ENCODE peak calls at places on chromosomes 1 and 21, in five cellular contexts. One of them, this sample, is unnamed.

GRCh38 chr1:194341587-194341986 is 1155.2 kb upstream of the B3GALT2 start:
- DNase-seq in psoas muscle: no peak
- DNase-seq in SJSA1: no peak
- DNase-seq in breast epithelium: no peak
- DNase-seq in epithelial cell of esophagus: no peak
- DNase-seq in this sample: no peak

GRCh38 chr1:42877380-42877779 is 31.0 kb downstream of the ZNF691 start:
- DNase-seq in psoas muscle: no peak
- DNase-seq in SJSA1: no peak
- DNase-seq in breast epithelium: no peak
- DNase-seq in epithelial cell of esophagus: no peak
- DNase-seq in this sample: no peak

GRCh38 chr1:157045251-157046218 is at the start of gene ARHGEF11:
- DNase-seq in psoas muscle: peak; percentile 95
- DNase-seq in SJSA1: peak; percentile 94
- DNase-seq in breast epithelium: peak; percentile 79
- DNase-seq in epithelial cell of esophagus: peak; percentile 86
- DNase-seq in this sample: peak; percentile 89

GRCh38 chr1:938711-939504 is 15.2 kb downstream of the SAMD11 start:
- DNase-seq in psoas muscle: no peak
- DNase-seq in SJSA1: no peak
- DNase-seq in breast epithelium: no peak
- DNase-seq in epithelial cell of esophagus: no peak
- DNase-seq in this sample: no peak

GRCh38 chr1:166383137-166383536 is 216.3 kb upstream of the FAM78B start:
- DNase-seq in psoas muscle: no peak
- DNase-seq in SJSA1: no peak
- DNase-seq in breast epithelium: no peak
- DNase-seq in epithelial cell of esophagus: no peak
- DNase-seq in this sample: peak; percentile 54

GRCh38 chr1:238660849-238661248 is 725.5 kb upstream of the CHRM3 start:
- DNase-seq in psoas muscle: no peak
- DNase-seq in SJSA1: no peak
- DNase-seq in breast epithelium: no peak
- DNase-seq in epithelial cell of esophagus: no peak
- DNase-seq in this sample: no peak

GRCh38 chr1:9013824-9014223 is 12.4 kb downstream of the SLC2A7 start:
- DNase-seq in psoas muscle: no peak
- DNase-seq in SJSA1: no peak
- DNase-seq in breast epithelium: no peak
- DNase-seq in epithelial cell of esophagus: no peak
- DNase-seq in this sample: no peak

GRCh38 chr1:226129230-226129629 is 57.3 kb downstream of the ACBD3 start:
- DNase-seq in psoas muscle: no peak
- DNase-seq in SJSA1: no peak
- DNase-seq in breast epithelium: no peak
- DNase-seq in epithelial cell of esophagus: no peak
- DNase-seq in this sample: no peak

GRCh38 chr1:40143891-40144575 is 17.2 kb upstream of the RLF start:
- DNase-seq in psoas muscle: no peak
- DNase-seq in SJSA1: peak; percentile 59
- DNase-seq in breast epithelium: peak; percentile 31
- DNase-seq in epithelial cell of esophagus: peak; percentile 74
- DNase-seq in this sample: peak; percentile 87

GRCh38 chr1:10378071-10378841 is 20.6 kb upstream of the PGD start:
- DNase-seq in psoas muscle: peak; percentile 53
- DNase-seq in SJSA1: no peak
- DNase-seq in breast epithelium: peak; percentile 62
- DNase-seq in epithelial cell of esophagus: peak; percentile 92
- DNase-seq in this sample: no peak

GRCh38 chr21:43287974-43288755 is 119.4 kb downstream of the CRYAA start:
- DNase-seq in psoas muscle: peak; percentile 11
- DNase-seq in SJSA1: no peak
- DNase-seq in breast epithelium: no peak
- DNase-seq in epithelial cell of esophagus: no peak
- DNase-seq in this sample: no peak

GRCh38 chr21:38913120-38913975 is 107.6 kb downstream of the ETS2 start:
- DNase-seq in psoas muscle: peak; percentile 83
- DNase-seq in SJSA1: peak; percentile 68
- DNase-seq in breast epithelium: peak; percentile 89
- DNase-seq in epithelial cell of esophagus: peak; percentile 86
- DNase-seq in this sample: no peak

GRCh38 chr21:46116189-46116845 is 18.4 kb downstream of the COL6A2 start:
- DNase-seq in psoas muscle: no peak
- DNase-seq in SJSA1: peak; percentile 41
- DNase-seq in breast epithelium: no peak
- DNase-seq in epithelial cell of esophagus: no peak
- DNase-seq in this sample: no peak

GRCh38 chr1:43530483-43531452 is at the start of gene PTPRF:
- DNase-seq in psoas muscle: peak; percentile 62
- DNase-seq in SJSA1: peak; percentile 57
- DNase-seq in breast epithelium: no peak
- DNase-seq in epithelial cell of esophagus: peak; percentile 62
- DNase-seq in this sample: peak; percentile 47

GRCh38 chr1:247493106-247493505 is 35.2 kb upstream of the OR2B11 start:
- DNase-seq in psoas muscle: no peak
- DNase-seq in SJSA1: no peak
- DNase-seq in breast epithelium: no peak
- DNase-seq in epithelial cell of esophagus: no peak
- DNase-seq in this sample: no peak

GRCh38 chr1:53163291-53163768 is 20.9 kb upstream of the SLC1A7 start:
- DNase-seq in psoas muscle: no peak
- DNase-seq in SJSA1: no peak
- DNase-seq in breast epithelium: no peak
- DNase-seq in epithelial cell of esophagus: no peak
- DNase-seq in this sample: peak; percentile 23

GRCh38 chr1:197920345-197921117 is 3.4 kb downstream of the LHX9 start:
- DNase-seq in psoas muscle: no peak
- DNase-seq in SJSA1: no peak
- DNase-seq in breast epithelium: no peak
- DNase-seq in epithelial cell of esophagus: no peak
- DNase-seq in this sample: no peak

DNA sequence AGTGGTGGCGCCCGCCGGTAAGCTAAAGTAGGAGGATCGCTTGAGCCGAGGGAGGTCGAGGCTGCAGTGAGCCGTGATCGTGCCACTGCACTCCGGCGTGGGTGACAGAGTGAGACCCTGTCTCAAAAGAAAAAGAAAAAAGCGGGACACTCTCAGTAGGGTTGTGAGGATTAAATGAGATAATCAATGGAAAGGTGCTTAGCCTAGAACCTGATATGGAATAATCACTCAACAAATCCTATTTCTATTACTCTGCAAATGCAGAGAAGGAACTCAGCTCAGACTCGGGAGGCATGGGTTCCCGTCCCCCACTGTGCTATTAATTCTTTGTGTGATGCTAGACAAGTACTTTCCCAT is 541 bp upstream of the LUZP1 start:
- DNase-seq in psoas muscle: no peak
- DNase-seq in SJSA1: no peak
- DNase-seq in breast epithelium: no peak
- DNase-seq in epithelial cell of esophagus: no peak
- DNase-seq in this sample: no peak
- H3K4me3 ChIP-seq in psoas muscle: peak overlapping the region; percentile 92
- H3K4me3 ChIP-seq in SJSA1: no peak overlapping the region
- H3K4me3 ChIP-seq in breast epithelium: peak overlapping the region; percentile 65
- H3K4me3 ChIP-seq in epithelial cell of esophagus: peak overlapping the region; percentile 95
- H3K4me3 ChIP-seq in this sample: peak overlapping the region; percentile 80

GRCh38 chr1:46131093-46131492 is 1.3 kb downstream of the PIK3R3 start:
- DNase-seq in psoas muscle: no peak
- DNase-seq in SJSA1: no peak
- DNase-seq in breast epithelium: no peak
- DNase-seq in epithelial cell of esophagus: peak; percentile 10
- DNase-seq in this sample: no peak
- H3K4me3 ChIP-seq in psoas muscle: peak overlapping the region; percentile 80
- H3K4me3 ChIP-seq in SJSA1: peak overlapping the region; percentile 50
- H3K4me3 ChIP-seq in breast epithelium: peak overlapping the region; percentile 65
- H3K4me3 ChIP-seq in epithelial cell of esophagus: peak overlapping the region; percentile 78
- H3K4me3 ChIP-seq in this sample: peak overlapping the region; percentile 71

GRCh38 chr1:84164156-84164555 is 20.1 kb downstream of the PRKACB start:
- DNase-seq in psoas muscle: no peak
- DNase-seq in SJSA1: no peak
- DNase-seq in breast epithelium: no peak
- DNase-seq in epithelial cell of esophagus: no peak
- DNase-seq in this sample: no peak

GRCh38 chr1:84165566-84165965 is 21.5 kb downstream of the PRKACB start:
- DNase-seq in psoas muscle: no peak
- DNase-seq in SJSA1: no peak
- DNase-seq in breast epithelium: no peak
- DNase-seq in epithelial cell of esophagus: no peak
- DNase-seq in this sample: no peak

GRCh38 chr1:84166797-84167196 is 22.7 kb downstream of the PRKACB start:
- DNase-seq in psoas muscle: no peak
- DNase-seq in SJSA1: no peak
- DNase-seq in breast epithelium: no peak
- DNase-seq in epithelial cell of esophagus: no peak
- DNase-seq in this sample: no peak

GRCh38 chr1:84163123-84164038 is 19.3 kb downstream of the PRKACB start:
- DNase-seq in psoas muscle: no peak
- DNase-seq in SJSA1: no peak
- DNase-seq in breast epithelium: no peak
- DNase-seq in epithelial cell of esophagus: no peak
- DNase-seq in this sample: no peak

GRCh38 chr1:84164567-84165021 is 20.5 kb downstream of the PRKACB start:
- DNase-seq in psoas muscle: no peak
- DNase-seq in SJSA1: no peak
- DNase-seq in breast epithelium: no peak
- DNase-seq in epithelial cell of esophagus: no peak
- DNase-seq in this sample: no peak
- H3K4me3 ChIP-seq in psoas muscle: peak overlapping the region; percentile 23
- H3K4me3 ChIP-seq in SJSA1: no peak overlapping the region
- H3K4me3 ChIP-seq in breast epithelium: no peak overlapping the region
- H3K4me3 ChIP-seq in epithelial cell of esophagus: no peak overlapping the region
- H3K4me3 ChIP-seq in this sample: no peak overlapping the region

DNA sequence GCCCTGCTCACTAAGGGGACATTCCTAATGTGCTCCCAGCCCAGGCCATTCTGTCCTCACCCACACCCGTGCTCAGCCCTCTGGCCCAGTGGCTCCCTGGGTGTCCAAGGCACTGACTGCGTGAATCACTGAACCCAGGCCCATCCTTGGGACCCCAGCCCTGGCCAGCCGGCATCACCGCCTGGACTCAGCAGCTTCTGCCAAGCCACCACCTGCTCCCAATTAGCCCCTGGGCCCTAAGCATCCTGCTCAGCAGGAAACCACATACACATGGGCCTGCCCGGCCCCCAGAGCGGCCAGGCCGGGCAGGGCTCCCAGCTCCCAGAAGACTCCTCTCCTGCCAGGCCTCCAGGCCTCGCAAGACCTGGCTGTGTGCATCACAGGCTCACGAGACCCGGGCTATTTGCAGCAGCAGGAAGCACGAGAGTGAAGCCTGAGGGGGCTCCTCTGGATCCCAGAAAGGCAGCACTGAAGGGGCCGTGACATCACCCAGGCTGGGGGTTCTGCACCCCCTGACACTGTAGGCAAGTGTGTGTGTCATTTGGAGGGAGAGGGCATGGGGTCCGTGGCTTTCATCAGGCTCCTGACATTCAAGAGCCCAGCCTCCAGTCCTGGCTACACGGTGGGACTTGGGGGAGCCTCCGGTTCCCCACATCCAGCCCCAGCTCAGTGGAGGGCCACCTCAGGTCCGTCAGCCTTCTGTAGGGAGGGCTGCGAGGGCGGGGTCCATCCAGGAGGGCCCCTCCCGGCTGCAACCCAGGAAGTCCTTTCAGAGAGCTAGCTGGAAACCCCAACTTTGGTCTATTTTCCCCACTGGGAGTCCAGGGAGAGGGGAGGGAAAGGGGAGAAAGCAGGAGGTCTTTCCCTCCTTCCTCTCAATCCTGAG is 1.6 kb downstream of the MFAP2 start:
- DNase-seq in psoas muscle: peak; percentile 76
- DNase-seq in SJSA1: no peak
- DNase-seq in breast epithelium: peak; percentile 77
- DNase-seq in epithelial cell of esophagus: peak; percentile 25
- DNase-seq in this sample: no peak
- H3K4me3 ChIP-seq in psoas muscle: peak overlapping the region; percentile 55
- H3K4me3 ChIP-seq in SJSA1: no peak overlapping the region
- H3K4me3 ChIP-seq in breast epithelium: peak overlapping the region; percentile 58
- H3K4me3 ChIP-seq in epithelial cell of esophagus: peak overlapping the region; percentile 51
- H3K4me3 ChIP-seq in this sample: peak overlapping the region; percentile 69

GRCh38 chr1:21260405-21261129 is 29.7 kb downstream of the ECE1 start:
- DNase-seq in psoas muscle: no peak
- DNase-seq in SJSA1: no peak
- DNase-seq in breast epithelium: no peak
- DNase-seq in epithelial cell of esophagus: no peak
- DNase-seq in this sample: no peak
- H3K4me3 ChIP-seq in psoas muscle: no peak overlapping the region
- H3K4me3 ChIP-seq in SJSA1: no peak overlapping the region
- H3K4me3 ChIP-seq in breast epithelium: no peak overlapping the region
- H3K4me3 ChIP-seq in epithelial cell of esophagus: no peak overlapping the region
- H3K4me3 ChIP-seq in this sample: no peak overlapping the region

GRCh38 chr1:16677552-16678423 is 11.0 kb upstream of the RNU1-3 start:
- DNase-seq in psoas muscle: no peak
- DNase-seq in SJSA1: peak; percentile 77
- DNase-seq in breast epithelium: no peak
- DNase-seq in epithelial cell of esophagus: peak; percentile 63
- DNase-seq in this sample: peak; percentile 2
- H3K4me3 ChIP-seq in psoas muscle: no peak overlapping the region
- H3K4me3 ChIP-seq in SJSA1: no peak overlapping the region
- H3K4me3 ChIP-seq in breast epithelium: no peak overlapping the region
- H3K4me3 ChIP-seq in epithelial cell of esophagus: no peak overlapping the region
- H3K4me3 ChIP-seq in this sample: no peak overlapping the region

GRCh38 chr1:31671147-31671546 is 26.5 kb upstream of the PEF1 start:
- DNase-seq in psoas muscle: no peak
- DNase-seq in SJSA1: no peak
- DNase-seq in breast epithelium: no peak
- DNase-seq in epithelial cell of esophagus: no peak
- DNase-seq in this sample: no peak

GRCh38 chr1:31668303-31668883 is 23.7 kb upstream of the PEF1 start:
- DNase-seq in psoas muscle: no peak
- DNase-seq in SJSA1: no peak
- DNase-seq in breast epithelium: no peak
- DNase-seq in epithelial cell of esophagus: no peak
- DNase-seq in this sample: no peak

GRCh38 chr1:31670583-31670944 is 25.9 kb upstream of the PEF1 start:
- DNase-seq in psoas muscle: no peak
- DNase-seq in SJSA1: no peak
- DNase-seq in breast epithelium: peak; percentile 37
- DNase-seq in epithelial cell of esophagus: no peak
- DNase-seq in this sample: no peak

GRCh38 chr1:31669433-31669785 is 24.7 kb upstream of the PEF1 start:
- DNase-seq in psoas muscle: no peak
- DNase-seq in SJSA1: no peak
- DNase-seq in breast epithelium: no peak
- DNase-seq in epithelial cell of esophagus: no peak
- DNase-seq in this sample: no peak

GRCh38 chr1:31669786-31670582 is 25.3 kb upstream of the PEF1 start:
- DNase-seq in psoas muscle: peak; percentile 72
- DNase-seq in SJSA1: no peak
- DNase-seq in breast epithelium: peak; percentile 83
- DNase-seq in epithelial cell of esophagus: peak; percentile 88
- DNase-seq in this sample: no peak
- H3K4me3 ChIP-seq in psoas muscle: peak overlapping the region; percentile 56
- H3K4me3 ChIP-seq in SJSA1: no peak overlapping the region
- H3K4me3 ChIP-seq in breast epithelium: no peak overlapping the region
- H3K4me3 ChIP-seq in epithelial cell of esophagus: peak overlapping the region; percentile 39
- H3K4me3 ChIP-seq in this sample: no peak overlapping the region

GRCh38 chr1:181153634-181153961 is 65.1 kb downstream of the IER5 start:
- DNase-seq in psoas muscle: no peak
- DNase-seq in SJSA1: no peak
- DNase-seq in breast epithelium: no peak
- DNase-seq in epithelial cell of esophagus: no peak
- DNase-seq in this sample: no peak
- H3K4me3 ChIP-seq in psoas muscle: no peak overlapping the region
- H3K4me3 ChIP-seq in SJSA1: no peak overlapping the region
- H3K4me3 ChIP-seq in breast epithelium: no peak overlapping the region
- H3K4me3 ChIP-seq in epithelial cell of esophagus: no peak overlapping the region
- H3K4me3 ChIP-seq in this sample: no peak overlapping the region